ENCODE peak calls at places on chromosome X, in ten cellular contexts. P is stimulated activated CD4-positive, alpha-beta T cell treated with anti-CD3 and anti-CD28 coated beads, Interleukin-1b, Interleukin-23, amount 100 ng/mL, for 24 hours; N is anterior cingulate cortex; G is hippocampal formation; Y is neural crest cell; J is NCI-H510A treated with DMSO at 0.1 percent for 48 hours; K is PC-9; H is glutamatergic neuron; L is ureter; Z is mammary epithelial cell. U is an unnamed sample.

GRCh38 chrX:137432609-137433008 is 133.3 kb upstream of the ZIC3 start:
- DNase-seq in N (no peak), J (no peak), G (no peak), Z (no peak), Y (no peak), K (no peak), L (no peak), P (no peak), H (peak; percentile 42), U (no peak)

GRCh38 chrX:17170973-17171372 is 204.0 kb upstream of the NHS start:
- DNase-seq in N (no peak), H (no peak), K (no peak), Y (no peak), Z (no peak), G (no peak), P (no peak), J (no peak), L (peak; percentile 43), U (no peak)

GRCh38 chrX:3567681-3568080 is 145.8 kb downstream of the PRKX start:
- DNase-seq in N (no peak), L (no peak), K (no peak), H (no peak), P (no peak), Y (no peak), Z (no peak), G (no peak), J (no peak), U (no peak)

GRCh38 chrX:154840856-154841255 is 6.4 kb upstream of the SMIM9 start:
- DNase-seq in Z (peak; percentile 9), N (no peak), K (peak; percentile 0), J (peak; percentile 59), G (no peak), L (no peak), Y (no peak), P (no peak), H (no peak), U (no peak)

GRCh38 chrX:100674705-100675104 is 30.7 kb downstream of the SRPX2 start:
- DNase-seq in N (no peak), H (no peak), K (no peak), P (no peak), J (no peak), Y (no peak), L (no peak), Z (no peak), G (no peak), U (no peak)

GRCh38 chrX:71128166-71128833 is 9.9 kb downstream of the MED12 start:
- DNase-seq in N (no peak), K (no peak), Z (no peak), G (no peak), J (no peak), L (no peak), H (no peak), Y (no peak), P (no peak), U (no peak)

GRCh38 chrX:154457491-154458115 is 478 bp upstream of the PLXNA3 start:
- DNase-seq in G (no peak), Z (peak; percentile 58), J (peak; percentile 24), N (no peak), P (no peak), Y (no peak), K (peak; percentile 80), L (no peak), H (peak; percentile 43), U (peak; percentile 9)

GRCh38 chrX:119960639-119961038 is 17.1 kb upstream of the NKAP start:
- DNase-seq in P (no peak), Y (no peak), J (no peak), G (no peak), H (no peak), N (no peak), L (no peak), K (no peak), Z (no peak), U (no peak)

GRCh38 chrX:74061879-74062278 is 242.1 kb upstream of the ZCCHC13 start:
- DNase-seq in N (no peak), G (no peak), H (no peak), K (peak; percentile 3), Y (no peak), P (no peak), L (no peak), Z (peak; percentile 63), J (no peak), U (no peak)

GRCh38 chrX:2351999-2352995 is 148.5 kb downstream of the DHRSX start:
- DNase-seq in K (peak; percentile 42), H (no peak), P (no peak), Z (peak; percentile 66), Y (no peak), J (no peak), L (no peak), G (no peak), N (no peak), U (no peak)

GRCh38 chrX:49876750-49877149 is 2.5 kb upstream of the USP27X start:
- DNase-seq in K (no peak), Z (peak; percentile 16), L (no peak), P (no peak), G (no peak), N (no peak), H (no peak), J (peak; percentile 36), Y (no peak), U (no peak)

U was measured in keratinocyte.